ENCODE peak calls at places on chromosomes 13 and 19, in ten cellular contexts. One of them, this sample, is unnamed. For H3K27me3, the result is how much of the 10 kb centered on the place peaks cover.

GRCh38 chr19:58093071-58093470 is 5.0 kb downstream of the ZSCAN18 start:
- DNase-seq in esophagus squamous epithelium: no peak
- DNase-seq in tibial nerve: no peak
- DNase-seq in stomach: no peak
- DNase-seq in PC-3: no peak
- DNase-seq in psoas muscle: no peak
- DNase-seq in brain microvascular endothelial cell: no peak
- DNase-seq in ovary: no peak
- DNase-seq in endodermal cell: no peak
- DNase-seq in neural progenitor cell: no peak
- DNase-seq in this sample: no peak

GRCh38 chr19:29311391-29311790 is 98.4 kb upstream of the UQCRFS1 start:
- DNase-seq in esophagus squamous epithelium: no peak
- DNase-seq in tibial nerve: no peak
- DNase-seq in stomach: no peak
- DNase-seq in PC-3: no peak
- DNase-seq in psoas muscle: no peak
- DNase-seq in brain microvascular endothelial cell: no peak
- DNase-seq in ovary: no peak
- DNase-seq in endodermal cell: peak
- DNase-seq in neural progenitor cell: peak
- DNase-seq in this sample: no peak

GRCh38 chr19:42030605-42031004 is 36.6 kb upstream of the ATP1A3 start:
- DNase-seq in esophagus squamous epithelium: no peak
- DNase-seq in tibial nerve: no peak
- DNase-seq in stomach: no peak
- DNase-seq in PC-3: no peak
- DNase-seq in psoas muscle: peak
- DNase-seq in brain microvascular endothelial cell: no peak
- DNase-seq in ovary: no peak
- DNase-seq in endodermal cell: no peak
- DNase-seq in neural progenitor cell: no peak
- DNase-seq in this sample: no peak

GRCh38 chr19:4636151-4636717 is 3.1 kb upstream of the TNFAIP8L1 start:
- DNase-seq in esophagus squamous epithelium: no peak
- DNase-seq in tibial nerve: peak
- DNase-seq in stomach: peak
- DNase-seq in PC-3: peak
- DNase-seq in psoas muscle: peak
- DNase-seq in brain microvascular endothelial cell: no peak
- DNase-seq in ovary: peak
- DNase-seq in endodermal cell: peak
- DNase-seq in neural progenitor cell: peak
- DNase-seq in this sample: no peak

GRCh38 chr13:112168771-112169170 is 101.8 kb downstream of the SOX1 start:
- DNase-seq in esophagus squamous epithelium: no peak
- DNase-seq in tibial nerve: no peak
- DNase-seq in stomach: no peak
- DNase-seq in PC-3: no peak
- DNase-seq in psoas muscle: no peak
- DNase-seq in brain microvascular endothelial cell: no peak
- DNase-seq in ovary: no peak
- DNase-seq in endodermal cell: peak
- DNase-seq in neural progenitor cell: no peak
- DNase-seq in this sample: no peak

GRCh38 chr19:37718357-37718756 is 1.2 kb downstream of the ZNF607 start:
- DNase-seq in esophagus squamous epithelium: no peak
- DNase-seq in tibial nerve: no peak
- DNase-seq in stomach: no peak
- DNase-seq in PC-3: no peak
- DNase-seq in psoas muscle: no peak
- DNase-seq in brain microvascular endothelial cell: no peak
- DNase-seq in ovary: no peak
- DNase-seq in endodermal cell: peak
- DNase-seq in neural progenitor cell: peak
- DNase-seq in this sample: no peak

GRCh38 chr13:30665638-30666037 is 47.9 kb downstream of the USPL1 start:
- DNase-seq in esophagus squamous epithelium: no peak
- DNase-seq in tibial nerve: no peak
- DNase-seq in stomach: no peak
- DNase-seq in PC-3: no peak
- DNase-seq in psoas muscle: no peak
- DNase-seq in brain microvascular endothelial cell: no peak
- DNase-seq in ovary: no peak
- DNase-seq in endodermal cell: no peak
- DNase-seq in neural progenitor cell: no peak
- DNase-seq in this sample: no peak

GRCh38 chr19:55259540-55260210 is 858 bp upstream of the PPP6R1 start:
- DNase-seq in esophagus squamous epithelium: no peak
- DNase-seq in tibial nerve: peak
- DNase-seq in stomach: no peak
- DNase-seq in PC-3: no peak
- DNase-seq in psoas muscle: peak
- DNase-seq in brain microvascular endothelial cell: no peak
- DNase-seq in ovary: peak
- DNase-seq in endodermal cell: peak
- DNase-seq in neural progenitor cell: no peak
- DNase-seq in this sample: no peak

GRCh38 chr13:73259061-73259908 is 200.5 kb downstream of the KLF5 start:
- DNase-seq in esophagus squamous epithelium: no peak
- DNase-seq in tibial nerve: no peak
- DNase-seq in stomach: no peak
- DNase-seq in PC-3: no peak
- DNase-seq in psoas muscle: no peak
- DNase-seq in brain microvascular endothelial cell: no peak
- DNase-seq in ovary: no peak
- DNase-seq in endodermal cell: peak
- DNase-seq in neural progenitor cell: peak
- DNase-seq in this sample: no peak

GRCh38 chr13:45807520-45808099 is 43.9 kb downstream of the SIAH3 start:
- DNase-seq in esophagus squamous epithelium: no peak
- DNase-seq in tibial nerve: no peak
- DNase-seq in stomach: peak
- DNase-seq in PC-3: peak
- DNase-seq in psoas muscle: no peak
- DNase-seq in brain microvascular endothelial cell: peak
- DNase-seq in ovary: no peak
- DNase-seq in endodermal cell: peak
- DNase-seq in neural progenitor cell: peak
- DNase-seq in this sample: peak
- TF ChIP-seq CTCF in esophagus squamous epithelium: no peak
- TF ChIP-seq CTCF in tibial nerve: no peak
- TF ChIP-seq CTCF in stomach: no peak
- TF ChIP-seq CTCF in PC-3: peak
- TF ChIP-seq CTCF in psoas muscle: peak
- TF ChIP-seq CTCF in brain microvascular endothelial cell: peak
- TF ChIP-seq CTCF in ovary: no peak
- TF ChIP-seq CTCF in endodermal cell: peak
- TF ChIP-seq CTCF in neural progenitor cell: peak
- TF ChIP-seq CTCF in this sample: peak

GRCh38 chr13:94708031-94708571 is 4.2 kb downstream of the SOX21 start:
- DNase-seq in esophagus squamous epithelium: no peak
- DNase-seq in tibial nerve: no peak
- DNase-seq in stomach: no peak
- DNase-seq in PC-3: no peak
- DNase-seq in psoas muscle: no peak
- DNase-seq in brain microvascular endothelial cell: no peak
- DNase-seq in ovary: no peak
- DNase-seq in endodermal cell: peak
- DNase-seq in neural progenitor cell: peak
- DNase-seq in this sample: no peak
- H3K27me3 ChIP-seq in esophagus squamous epithelium: under half
- H3K27me3 ChIP-seq in tibial nerve: under half
- H3K27me3 ChIP-seq in stomach: half or more
- H3K27me3 ChIP-seq in PC-3: under half
- H3K27me3 ChIP-seq in psoas muscle: half or more
- H3K27me3 ChIP-seq in brain microvascular endothelial cell: half or more
- H3K27me3 ChIP-seq in ovary: under half
- H3K27me3 ChIP-seq in endodermal cell: half or more
- H3K27me3 ChIP-seq in neural progenitor cell: under half
- H3K27me3 ChIP-seq in this sample: half or more

GRCh38 chr19:640156-640548 is 473 bp downstream of the FGF22 start:
- DNase-seq in esophagus squamous epithelium: no peak
- DNase-seq in tibial nerve: no peak
- DNase-seq in stomach: no peak
- DNase-seq in PC-3: no peak
- DNase-seq in psoas muscle: no peak
- DNase-seq in brain microvascular endothelial cell: no peak
- DNase-seq in ovary: no peak
- DNase-seq in endodermal cell: no peak
- DNase-seq in neural progenitor cell: no peak
- DNase-seq in this sample: no peak

GRCh38 chr19:639251-640155 is at the start of gene FGF22:
- DNase-seq in esophagus squamous epithelium: peak
- DNase-seq in tibial nerve: peak
- DNase-seq in stomach: peak
- DNase-seq in PC-3: peak
- DNase-seq in psoas muscle: peak
- DNase-seq in brain microvascular endothelial cell: peak
- DNase-seq in ovary: peak
- DNase-seq in endodermal cell: peak
- DNase-seq in neural progenitor cell: peak
- DNase-seq in this sample: no peak

GRCh38 chr19:641702-642101 is 2.0 kb downstream of the FGF22 start:
- DNase-seq in esophagus squamous epithelium: no peak
- DNase-seq in tibial nerve: no peak
- DNase-seq in stomach: no peak
- DNase-seq in PC-3: no peak
- DNase-seq in psoas muscle: no peak
- DNase-seq in brain microvascular endothelial cell: no peak
- DNase-seq in ovary: no peak
- DNase-seq in endodermal cell: no peak
- DNase-seq in neural progenitor cell: no peak
- DNase-seq in this sample: no peak

GRCh38 chr19:640606-641170 is 1.0 kb downstream of the FGF22 start:
- DNase-seq in esophagus squamous epithelium: no peak
- DNase-seq in tibial nerve: no peak
- DNase-seq in stomach: no peak
- DNase-seq in PC-3: no peak
- DNase-seq in psoas muscle: no peak
- DNase-seq in brain microvascular endothelial cell: no peak
- DNase-seq in ovary: no peak
- DNase-seq in endodermal cell: no peak
- DNase-seq in neural progenitor cell: no peak
- DNase-seq in this sample: no peak

DNA sequence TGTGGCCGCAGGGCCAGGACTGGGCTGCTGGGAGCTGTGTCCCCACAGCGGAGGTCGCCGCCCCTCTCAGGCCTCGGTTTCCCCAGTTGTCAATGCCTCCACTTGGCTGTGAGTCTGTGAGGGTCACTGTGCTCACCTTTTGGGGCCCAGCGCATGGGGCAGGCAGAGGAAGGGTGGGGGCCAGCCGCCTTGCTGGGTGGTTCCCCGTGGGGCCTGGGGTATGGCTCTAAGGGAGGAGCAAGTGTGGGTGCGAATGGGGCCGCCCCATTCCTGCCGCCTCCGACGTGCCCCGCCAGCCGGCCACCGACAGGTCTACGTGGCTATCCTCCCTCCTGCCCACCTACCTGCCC is 803 bp upstream of the FGF22 start:
- DNase-seq in esophagus squamous epithelium: no peak
- DNase-seq in tibial nerve: no peak
- DNase-seq in stomach: no peak
- DNase-seq in PC-3: no peak
- DNase-seq in psoas muscle: no peak
- DNase-seq in brain microvascular endothelial cell: no peak
- DNase-seq in ovary: no peak
- DNase-seq in endodermal cell: no peak
- DNase-seq in neural progenitor cell: no peak
- DNase-seq in this sample: no peak
- H3K4me3 ChIP-seq in esophagus squamous epithelium: peak
- H3K4me3 ChIP-seq in tibial nerve: peak
- H3K4me3 ChIP-seq in stomach: peak
- H3K4me3 ChIP-seq in PC-3: peak
- H3K4me3 ChIP-seq in psoas muscle: peak
- H3K4me3 ChIP-seq in brain microvascular endothelial cell: no peak
- H3K4me3 ChIP-seq in ovary: peak
- H3K4me3 ChIP-seq in endodermal cell: no peak
- H3K4me3 ChIP-seq in neural progenitor cell: peak
- H3K4me3 ChIP-seq in this sample: no peak

GRCh38 chr13:45468676-45469075 is 3.9 kb downstream of the COG3 start:
- DNase-seq in esophagus squamous epithelium: no peak
- DNase-seq in tibial nerve: no peak
- DNase-seq in stomach: no peak
- DNase-seq in PC-3: no peak
- DNase-seq in psoas muscle: no peak
- DNase-seq in brain microvascular endothelial cell: no peak
- DNase-seq in ovary: no peak
- DNase-seq in endodermal cell: no peak
- DNase-seq in neural progenitor cell: no peak
- DNase-seq in this sample: no peak

GRCh38 chr13:45474584-45475454 is 10.1 kb downstream of the COG3 start:
- DNase-seq in esophagus squamous epithelium: no peak
- DNase-seq in tibial nerve: no peak
- DNase-seq in stomach: no peak
- DNase-seq in PC-3: no peak
- DNase-seq in psoas muscle: no peak
- DNase-seq in brain microvascular endothelial cell: no peak
- DNase-seq in ovary: no peak
- DNase-seq in endodermal cell: no peak
- DNase-seq in neural progenitor cell: no peak
- DNase-seq in this sample: no peak

GRCh38 chr13:45472171-45472705 is 7.5 kb downstream of the COG3 start:
- DNase-seq in esophagus squamous epithelium: no peak
- DNase-seq in tibial nerve: no peak
- DNase-seq in stomach: no peak
- DNase-seq in PC-3: peak
- DNase-seq in psoas muscle: no peak
- DNase-seq in brain microvascular endothelial cell: no peak
- DNase-seq in ovary: no peak
- DNase-seq in endodermal cell: no peak
- DNase-seq in neural progenitor cell: no peak
- DNase-seq in this sample: no peak

GRCh38 chr13:45473627-45474026 is 8.9 kb downstream of the COG3 start:
- DNase-seq in esophagus squamous epithelium: no peak
- DNase-seq in tibial nerve: no peak
- DNase-seq in stomach: no peak
- DNase-seq in PC-3: no peak
- DNase-seq in psoas muscle: no peak
- DNase-seq in brain microvascular endothelial cell: peak
- DNase-seq in ovary: no peak
- DNase-seq in endodermal cell: peak
- DNase-seq in neural progenitor cell: peak
- DNase-seq in this sample: no peak
- TF ChIP-seq CTCF in esophagus squamous epithelium: no peak
- TF ChIP-seq CTCF in tibial nerve: no peak
- TF ChIP-seq CTCF in stomach: no peak
- TF ChIP-seq CTCF in PC-3: no peak
- TF ChIP-seq CTCF in psoas muscle: peak
- TF ChIP-seq CTCF in brain microvascular endothelial cell: peak
- TF ChIP-seq CTCF in ovary: no peak
- TF ChIP-seq CTCF in endodermal cell: peak
- TF ChIP-seq CTCF in neural progenitor cell: peak
- TF ChIP-seq CTCF in this sample: no peak

This sample was measured in kidney epithelial cell.